ENCODE peak calls at places on chromosomes 11 and 22, in four cellular contexts. One of them, this sample, is unnamed.

GRCh38 chr22:27972732-27973698 is 54.0 kb upstream of the PITPNB start:
- DNase-seq in erythroblast: no peak
- DNase-seq in C1 segment of cervical spinal cord: no peak
- DNase-seq in activated gamma-delta T cell treated with anti-CD3 and anti-CD28 coated beads, Interleukin-2, amount 50 U/mL, for 16 hours: no peak
- DNase-seq in this sample: no peak

GRCh38 chr11:23263466-23263865 is 403.2 kb upstream of the CCDC179 start:
- DNase-seq in activated gamma-delta T cell treated with anti-CD3 and anti-CD28 coated beads, Interleukin-2, amount 50 U/mL, for 16 hours: no peak
- DNase-seq in C1 segment of cervical spinal cord: no peak
- DNase-seq in erythroblast: no peak
- DNase-seq in this sample: no peak

GRCh38 chr22:28911777-28912669 is 28.7 kb downstream of the ZNRF3 start:
- DNase-seq in C1 segment of cervical spinal cord: no peak
- DNase-seq in erythroblast: no peak
- DNase-seq in activated gamma-delta T cell treated with anti-CD3 and anti-CD28 coated beads, Interleukin-2, amount 50 U/mL, for 16 hours: no peak
- DNase-seq in this sample: no peak

GRCh38 chr11:130633466-130633865 is 185.0 kb downstream of the ADAMTS15 start:
- DNase-seq in activated gamma-delta T cell treated with anti-CD3 and anti-CD28 coated beads, Interleukin-2, amount 50 U/mL, for 16 hours: no peak
- DNase-seq in erythroblast: no peak
- DNase-seq in C1 segment of cervical spinal cord: no peak
- DNase-seq in this sample: no peak

GRCh38 chr11:2507212-2507901 is 62.5 kb downstream of the KCNQ1 start:
- DNase-seq in activated gamma-delta T cell treated with anti-CD3 and anti-CD28 coated beads, Interleukin-2, amount 50 U/mL, for 16 hours: no peak
- DNase-seq in C1 segment of cervical spinal cord: no peak
- DNase-seq in erythroblast: no peak
- DNase-seq in this sample: peak

GRCh38 chr11:32427616-32427934 is 7.8 kb downstream of the WT1 start:
- DNase-seq in erythroblast: no peak
- DNase-seq in activated gamma-delta T cell treated with anti-CD3 and anti-CD28 coated beads, Interleukin-2, amount 50 U/mL, for 16 hours: no peak
- DNase-seq in C1 segment of cervical spinal cord: no peak
- DNase-seq in this sample: no peak

GRCh38 chr11:26276798-26277424 is 55.0 kb upstream of the ANO3 start:
- DNase-seq in activated gamma-delta T cell treated with anti-CD3 and anti-CD28 coated beads, Interleukin-2, amount 50 U/mL, for 16 hours: peak
- DNase-seq in erythroblast: peak
- DNase-seq in C1 segment of cervical spinal cord: peak
- DNase-seq in this sample: no peak

GRCh38 chr11:114134870-114135269 is 75.4 kb downstream of the ZBTB16 start:
- DNase-seq in C1 segment of cervical spinal cord: no peak
- DNase-seq in activated gamma-delta T cell treated with anti-CD3 and anti-CD28 coated beads, Interleukin-2, amount 50 U/mL, for 16 hours: no peak
- DNase-seq in erythroblast: no peak
- DNase-seq in this sample: no peak

GRCh38 chr11:130639369-130639768 is 190.9 kb downstream of the ADAMTS15 start:
- DNase-seq in C1 segment of cervical spinal cord: no peak
- DNase-seq in activated gamma-delta T cell treated with anti-CD3 and anti-CD28 coated beads, Interleukin-2, amount 50 U/mL, for 16 hours: no peak
- DNase-seq in erythroblast: no peak
- DNase-seq in this sample: no peak

GRCh38 chr22:40665312-40665711 is 14.0 kb upstream of the MCHR1 start:
- DNase-seq in erythroblast: no peak
- DNase-seq in C1 segment of cervical spinal cord: no peak
- DNase-seq in activated gamma-delta T cell treated with anti-CD3 and anti-CD28 coated beads, Interleukin-2, amount 50 U/mL, for 16 hours: no peak
- DNase-seq in this sample: no peak

GRCh38 chr11:62176766-62177165 is 13.2 kb upstream of the SCGB1D1 start:
- DNase-seq in activated gamma-delta T cell treated with anti-CD3 and anti-CD28 coated beads, Interleukin-2, amount 50 U/mL, for 16 hours: no peak
- DNase-seq in erythroblast: no peak
- DNase-seq in C1 segment of cervical spinal cord: no peak
- DNase-seq in this sample: no peak

GRCh38 chr11:1032310-1032891 is 4.1 kb downstream of the MUC6 start:
- DNase-seq in activated gamma-delta T cell treated with anti-CD3 and anti-CD28 coated beads, Interleukin-2, amount 50 U/mL, for 16 hours: no peak
- DNase-seq in erythroblast: no peak
- DNase-seq in C1 segment of cervical spinal cord: no peak
- DNase-seq in this sample: no peak

GRCh38 chr22:38317995-38318715 is 922 bp upstream of the CSNK1E start:
- DNase-seq in erythroblast: peak
- DNase-seq in activated gamma-delta T cell treated with anti-CD3 and anti-CD28 coated beads, Interleukin-2, amount 50 U/mL, for 16 hours: no peak
- DNase-seq in C1 segment of cervical spinal cord: peak
- DNase-seq in this sample: peak

GRCh38 chr22:36998620-36999351 is 20.5 kb downstream of the TST start:
- DNase-seq in activated gamma-delta T cell treated with anti-CD3 and anti-CD28 coated beads, Interleukin-2, amount 50 U/mL, for 16 hours: no peak
- DNase-seq in erythroblast: peak
- DNase-seq in C1 segment of cervical spinal cord: no peak
- DNase-seq in this sample: no peak

GRCh38 chr11:117289795-117290194 is 1.4 kb upstream of the BACE1-AS start:
- DNase-seq in erythroblast: no peak
- DNase-seq in activated gamma-delta T cell treated with anti-CD3 and anti-CD28 coated beads, Interleukin-2, amount 50 U/mL, for 16 hours: no peak
- DNase-seq in C1 segment of cervical spinal cord: no peak
- DNase-seq in this sample: no peak

GRCh38 chr22:48739348-48740085 is 1088.2 kb downstream of the BRD1 start:
- DNase-seq in erythroblast: no peak
- DNase-seq in C1 segment of cervical spinal cord: no peak
- DNase-seq in activated gamma-delta T cell treated with anti-CD3 and anti-CD28 coated beads, Interleukin-2, amount 50 U/mL, for 16 hours: no peak
- DNase-seq in this sample: peak

GRCh38 chr22:44865193-44866057 is 113.0 kb downstream of the ARHGAP8 start:
- DNase-seq in erythroblast: no peak
- DNase-seq in activated gamma-delta T cell treated with anti-CD3 and anti-CD28 coated beads, Interleukin-2, amount 50 U/mL, for 16 hours: no peak
- DNase-seq in C1 segment of cervical spinal cord: no peak
- DNase-seq in this sample: no peak

GRCh38 chr22:32615874-32616564 is 141.4 kb downstream of the FBXO7 start:
- DNase-seq in activated gamma-delta T cell treated with anti-CD3 and anti-CD28 coated beads, Interleukin-2, amount 50 U/mL, for 16 hours: no peak
- DNase-seq in C1 segment of cervical spinal cord: no peak
- DNase-seq in erythroblast: no peak
- DNase-seq in this sample: no peak

GRCh38 chr11:78205691-78206090 is 17.0 kb downstream of the USP35 start:
- DNase-seq in activated gamma-delta T cell treated with anti-CD3 and anti-CD28 coated beads, Interleukin-2, amount 50 U/mL, for 16 hours: no peak
- DNase-seq in C1 segment of cervical spinal cord: no peak
- DNase-seq in erythroblast: no peak
- DNase-seq in this sample: no peak

GRCh38 chr11:116170526-116171120 is 602.2 kb downstream of the BUD13 start:
- DNase-seq in erythroblast: no peak
- DNase-seq in C1 segment of cervical spinal cord: no peak
- DNase-seq in activated gamma-delta T cell treated with anti-CD3 and anti-CD28 coated beads, Interleukin-2, amount 50 U/mL, for 16 hours: no peak
- DNase-seq in this sample: no peak

GRCh38 chr11:83477772-83478171 is 191.6 kb upstream of the CCDC90B start:
- DNase-seq in C1 segment of cervical spinal cord: no peak
- DNase-seq in erythroblast: no peak
- DNase-seq in activated gamma-delta T cell treated with anti-CD3 and anti-CD28 coated beads, Interleukin-2, amount 50 U/mL, for 16 hours: no peak
- DNase-seq in this sample: no peak